ENCODE peak calls at places on chromosomes 1 and 21, in eight cellular contexts. X is A549, Z is heart right ventricle, O is fibroblast of lung, K is left ventricle myocardium inferior, T is cardiac muscle cell, L is PC-3, N is ascending aorta. U is an unnamed sample.

GRCh38 chr1:228748431-228748830 is 13.2 kb downstream of the RHOU start:
- DNase-seq in X (no peak), Z (no peak), O (no peak), K (no peak), T (no peak), L (no peak), N (no peak), U (no peak)

GRCh38 chr21:42570841-42571387 is 57.3 kb downstream of the SLC37A1 start:
- DNase-seq in X (no peak), Z (no peak), O (no peak), K (no peak), T (no peak), L (peak; percentile 19), N (peak; percentile 55), U (no peak)

GRCh38 chr1:51583532-51583931 is 33.4 kb upstream of the OSBPL9 start:
- DNase-seq in X (no peak), Z (peak; percentile 76), O (peak; percentile 95), K (peak; percentile 84), T (peak; percentile 97), L (peak; percentile 43), N (peak; percentile 65), U (no peak)

GRCh38 chr1:28313710-28314510 is 14.9 kb upstream of the MED18 start:
- DNase-seq in X (peak; percentile 47), Z (no peak), O (peak; percentile 47), K (no peak), T (peak; percentile 80), L (peak; percentile 87), N (peak; percentile 69), U (peak; percentile 60)

GRCh38 chr1:61925591-61926298 is 183.5 kb downstream of the PATJ start:
- DNase-seq in X (no peak), Z (no peak), O (no peak), K (no peak), T (no peak), L (peak; percentile 37), N (no peak), U (no peak)

GRCh38 chr1:183139281-183139942 is 46.7 kb upstream of the LAMC2 start:
- DNase-seq in X (peak; percentile 40), Z (no peak), O (peak; percentile 51), K (no peak), T (peak; percentile 55), L (peak; percentile 85), N (no peak), U (peak; percentile 31)

GRCh38 chr1:38028105-38028591 is 15.6 kb downstream of the UTP11 start:
- DNase-seq in X (no peak), Z (no peak), O (no peak), K (no peak), T (no peak), L (peak; percentile 30), N (no peak), U (peak; percentile 84)

GRCh38 chr1:234490789-234491479 is 12.0 kb upstream of the TARBP1 start:
- DNase-seq in X (no peak), Z (no peak), O (no peak), K (no peak), T (peak; percentile 34), L (no peak), N (no peak), U (no peak)

GRCh38 chr1:53015508-53015860 is 46.5 kb upstream of the PODN start:
- DNase-seq in X (no peak), Z (no peak), O (no peak), K (no peak), T (no peak), L (no peak), N (no peak), U (peak; percentile 11)

GRCh38 chr1:233815865-233816264 is 88.6 kb upstream of the SLC35F3 start:
- DNase-seq in X (no peak), Z (no peak), O (no peak), K (no peak), T (no peak), L (peak; percentile 52), N (no peak), U (peak; percentile 17)

GRCh38 chr1:3103977-3104677 is 35.1 kb downstream of the PRDM16 start:
- DNase-seq in X (no peak), Z (no peak), O (peak; percentile 36), K (no peak), T (no peak), L (no peak), N (no peak), U (no peak)

GRCh38 chr21:33198346-33199135 is 31.2 kb upstream of the IFNAR2 start:
- DNase-seq in X (no peak), Z (peak; percentile 38), O (peak; percentile 60), K (peak; percentile 58), T (peak; percentile 67), L (no peak), N (peak; percentile 73), U (no peak)

GRCh38 chr1:42931108-42931539 is 27.5 kb downstream of the SLC2A1 start:
- DNase-seq in X (peak; percentile 70), Z (no peak), O (peak; percentile 41), K (no peak), T (peak; percentile 48), L (peak; percentile 46), N (peak; percentile 65), U (no peak)

GRCh38 chr1:41918450-41919043 is at the start of gene HIVEP3:
- DNase-seq in X (peak; percentile 66), Z (no peak), O (peak; percentile 47), K (no peak), T (peak; percentile 59), L (peak; percentile 63), N (no peak), U (peak; percentile 44)

GRCh38 chr1:111831153-111831552 is 75.5 kb downstream of the DDX20 start:
- DNase-seq in X (no peak), Z (no peak), O (no peak), K (no peak), T (no peak), L (no peak), N (no peak), U (no peak)

GRCh38 chr1:111832521-111833155 is 76.9 kb downstream of the DDX20 start:
- DNase-seq in X (no peak), Z (no peak), O (no peak), K (no peak), T (no peak), L (no peak), N (no peak), U (no peak)

GRCh38 chr1:111834956-111835355 is 79.3 kb downstream of the DDX20 start:
- DNase-seq in X (no peak), Z (no peak), O (no peak), K (no peak), T (no peak), L (no peak), N (no peak), U (no peak)

GRCh38 chr1:111836111-111836510 is 80.4 kb downstream of the DDX20 start:
- DNase-seq in X (no peak), Z (no peak), O (no peak), K (no peak), T (no peak), L (no peak), N (no peak), U (no peak)

DNA sequence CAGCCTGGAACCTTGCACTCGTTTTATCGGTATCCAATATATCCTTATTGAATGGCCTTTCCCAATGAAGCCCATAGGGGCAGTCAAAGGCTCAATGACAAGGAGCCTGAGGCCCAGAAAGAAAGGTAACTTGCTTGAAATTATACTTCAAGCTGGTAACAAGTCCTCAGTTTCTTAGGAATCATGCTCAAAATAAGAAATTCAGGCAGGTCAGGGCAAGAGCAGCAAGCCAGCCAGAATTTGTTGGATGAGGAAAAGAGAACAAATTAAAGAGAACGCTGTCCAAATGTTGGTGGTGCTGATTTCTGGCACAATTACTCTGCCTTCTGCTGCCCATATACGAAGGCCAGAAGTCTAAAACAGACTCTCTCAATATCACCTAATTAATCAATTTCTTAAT is 77.6 kb downstream of the DDX20 start:
- DNase-seq in X (no peak), Z (no peak), O (peak; percentile 3), K (no peak), T (peak; percentile 32), L (peak; percentile 14), N (no peak), U (peak; percentile 17)
- TF ChIP-seq CTCF in X (no peak), Z (no peak), O (no peak), K (no peak), T (no peak), L (no peak), N (no peak), U (no peak)

GRCh38 chr1:65207317-65207716 is 59.3 kb downstream of the AK4 start:
- DNase-seq in X (no peak), Z (no peak), O (no peak), K (no peak), T (no peak), L (no peak), N (no peak), U (no peak)

GRCh38 chr1:65209005-65209885 is 61.2 kb downstream of the AK4 start:
- DNase-seq in X (peak; percentile 62), Z (no peak), O (peak; percentile 30), K (no peak), T (peak; percentile 70), L (peak; percentile 70), N (no peak), U (peak; percentile 61)

GRCh38 chr1:65214340-65215027 is 66.5 kb downstream of the AK4 start:
- DNase-seq in X (no peak), Z (no peak), O (no peak), K (no peak), T (no peak), L (no peak), N (no peak), U (no peak)

GRCh38 chr1:65213271-65213905 is 65.4 kb downstream of the AK4 start:
- DNase-seq in X (no peak), Z (no peak), O (no peak), K (no peak), T (no peak), L (no peak), N (no peak), U (no peak)

GRCh38 chr1:65208577-65208976 is 60.6 kb downstream of the AK4 start:
- DNase-seq in X (no peak), Z (peak; percentile 27), O (no peak), K (peak; percentile 25), T (no peak), L (no peak), N (no peak), U (no peak)
- H3K27ac ChIP-seq in X (no peak overlapping the region), Z (no peak overlapping the region), O (no peak overlapping the region), K (no peak overlapping the region), T (no peak overlapping the region), L (no peak overlapping the region), N (no peak overlapping the region), U (no peak overlapping the region)

GRCh38 chr1:117665523-117666274 is 59.9 kb downstream of the TENT5C start:
- DNase-seq in X (no peak), Z (no peak), O (no peak), K (no peak), T (no peak), L (no peak), N (no peak), U (no peak)
- TF ChIP-seq CTCF in X (no peak), Z (no peak), O (no peak), K (no peak), T (no peak), L (no peak), N (no peak), U (no peak)

GRCh38 chr1:25694167-25694566 is 77.6 kb downstream of the MAN1C1 start:
- DNase-seq in X (no peak), Z (no peak), O (peak; percentile 62), K (no peak), T (no peak), L (no peak), N (peak; percentile 74), U (no peak)
- H3K27ac ChIP-seq in X (no peak overlapping the region), Z (peak overlapping the region; percentile 91), O (peak overlapping the region; percentile 84), K (peak overlapping the region; percentile 96), T (peak overlapping the region; percentile 93), L (no peak overlapping the region), N (peak overlapping the region; percentile 81), U (no peak overlapping the region)

U was measured in RWPE1.